ENCODE peak calls at places on chromosome 2, in seven cellular contexts. M is HCT116, L is HepG2, T is K562, B is SK-N-SH, X is H1, Z is GM12878. V is an unnamed sample.

GRCh38 chr2:239151201-239152131 is 249.4 kb downstream of the HDAC4 start:
- DNase-seq in L (no peak), T (no peak), B (no peak), Z (no peak), M (no peak), X (no peak), V (no peak)

GRCh38 chr2:179981085-179981484 is 26.0 kb downstream of the CWC22 start:
- DNase-seq in X (no peak), M (no peak), B (no peak), Z (no peak), T (no peak), L (no peak), V (no peak)

GRCh38 chr2:187842978-187843847 is 289.0 kb upstream of the TFPI start:
- DNase-seq in T (peak), M (peak), B (peak), L (peak), Z (no peak), X (no peak), V (peak)

GRCh38 chr2:97718942-97719341 is 5.6 kb downstream of the ZAP70 start:
- DNase-seq in X (no peak), T (no peak), M (no peak), B (no peak), L (no peak), Z (no peak), V (no peak)

GRCh38 chr2:44972771-44973535 is 31.5 kb downstream of the SIX3 start:
- DNase-seq in M (no peak), T (no peak), X (no peak), Z (no peak), B (no peak), L (no peak), V (no peak)

GRCh38 chr2:168802825-168803726 is 639 bp downstream of the NOSTRIN start:
- DNase-seq in M (no peak), X (no peak), T (peak), L (no peak), Z (no peak), B (no peak), V (peak)

GRCh38 chr2:10635430-10635829 is 54.3 kb downstream of the NOL10 start:
- DNase-seq in T (no peak), Z (no peak), M (no peak), X (no peak), B (no peak), L (no peak), V (no peak)

GRCh38 chr2:58939388-58939787 is 698.3 kb upstream of the FANCL start:
- DNase-seq in B (no peak), Z (no peak), M (no peak), L (no peak), T (no peak), X (no peak), V (no peak)

GRCh38 chr2:28643911-28644334 is 107.7 kb upstream of the PPP1CB start:
- DNase-seq in L (no peak), X (no peak), T (no peak), Z (no peak), M (no peak), B (peak), V (no peak)

GRCh38 chr2:229543176-229543873 is 171.0 kb downstream of the DNER start:
- DNase-seq in M (no peak), T (no peak), L (no peak), Z (no peak), B (no peak), X (no peak), V (no peak)

GRCh38 chr2:177298191-177298590 is 33.7 kb upstream of the NFE2L2 start:
- DNase-seq in L (no peak), B (no peak), M (no peak), T (no peak), Z (no peak), X (no peak), V (no peak)

GRCh38 chr2:188870289-188870688 is 103.9 kb upstream of the COL3A1 start:
- DNase-seq in B (no peak), X (no peak), T (no peak), Z (no peak), M (no peak), L (no peak), V (no peak)

GRCh38 chr2:56234241-56234640 is 50.5 kb downstream of the CCDC85A start:
- DNase-seq in T (no peak), X (no peak), M (no peak), Z (no peak), L (no peak), B (no peak), V (no peak)

GRCh38 chr2:40360652-40361051 is 91.2 kb downstream of the SLC8A1 start:
- DNase-seq in M (no peak), L (no peak), X (no peak), Z (no peak), T (no peak), B (no peak), V (no peak)

GRCh38 chr2:218265626-218266025 is 4.3 kb downstream of the AAMP start:
- DNase-seq in X (no peak), Z (no peak), T (no peak), L (no peak), B (no peak), M (no peak), V (no peak)

GRCh38 chr2:218261424-218262273 is 834 bp downstream of the GPBAR1 start:
- DNase-seq in M (no peak), T (no peak), X (no peak), Z (no peak), B (no peak), L (no peak), V (no peak)

GRCh38 chr2:218262631-218263586 is 2.1 kb downstream of the GPBAR1 start:
- DNase-seq in M (no peak), X (no peak), Z (no peak), T (no peak), L (no peak), B (no peak), V (no peak)

GRCh38 chr2:218264773-218265601 is 4.2 kb downstream of the GPBAR1 start:
- DNase-seq in Z (no peak), M (no peak), B (no peak), X (no peak), L (peak), T (no peak), V (no peak)

GRCh38 chr2:218263817-218264611 is 3.2 kb downstream of the GPBAR1 start:
- DNase-seq in X (no peak), B (no peak), Z (no peak), M (no peak), T (no peak), L (no peak), V (no peak)
- TF ChIP-seq JUND in X (no peak), B (no peak), Z (no peak), M (no peak), T (no peak), L (no peak), V (no peak)

GRCh38 chr2:134621939-134622705 is 96.7 kb downstream of the TMEM163 start:
- DNase-seq in X (no peak), L (no peak), T (no peak), B (no peak), Z (no peak), M (no peak), V (no peak)
- TF ChIP-seq JUND in X (no peak), L (no peak), T (no peak), B (no peak), Z (no peak), M (no peak), V (no peak)

DNA sequence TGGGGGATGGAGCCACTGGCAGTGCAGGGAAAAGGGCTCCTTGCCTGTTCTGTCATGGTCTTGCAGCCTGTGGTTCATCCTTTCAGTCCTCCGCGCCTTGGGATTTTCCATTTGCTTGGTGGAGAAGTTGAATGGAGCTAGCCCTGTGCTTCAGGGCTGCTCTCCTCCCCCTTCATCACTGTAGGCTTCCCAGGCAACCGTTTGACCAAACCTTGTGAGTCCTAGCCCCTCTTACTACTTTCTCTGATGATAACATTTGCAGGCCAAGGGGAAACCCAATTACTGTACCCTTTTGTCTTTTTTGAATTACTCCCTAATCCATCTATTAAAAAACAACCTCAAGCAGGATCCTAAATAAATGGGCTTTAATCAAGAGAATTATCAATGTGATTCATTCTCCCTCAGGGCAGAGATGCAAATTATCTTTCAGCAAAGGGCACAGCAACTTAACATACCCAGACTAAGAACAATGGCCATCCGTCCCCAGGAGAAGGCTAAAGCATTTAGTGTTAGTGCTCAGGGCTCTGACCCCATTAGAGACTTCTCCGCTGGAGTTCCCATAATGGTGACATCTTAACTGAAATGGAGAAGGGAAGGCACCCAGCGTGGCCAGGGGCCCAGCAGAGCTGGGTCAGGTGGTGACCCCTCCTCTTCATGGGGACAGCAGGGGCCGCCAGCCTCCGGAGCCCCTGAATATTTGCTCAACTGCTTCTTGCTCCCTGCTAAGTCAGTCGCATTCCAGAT is 40.7 kb downstream of the RHOB start:
- DNase-seq in Z (no peak), M (no peak), L (no peak), X (peak), B (peak), T (no peak), V (no peak)
- TF ChIP-seq JUND in Z (no peak), M (no peak), L (no peak), X (no peak), B (no peak), T (no peak), V (no peak)

GRCh38 chr2:219969508-219969907 is 342.1 kb downstream of the SLC4A3 start:
- DNase-seq in B (no peak), X (no peak), T (no peak), L (no peak), M (no peak), Z (no peak), V (no peak)
- TF ChIP-seq JUND in B (no peak), X (no peak), T (no peak), L (no peak), M (no peak), Z (no peak), V (no peak)

GRCh38 chr2:12192762-12193161 is 446.3 kb downstream of the LPIN1 start:
- DNase-seq in L (no peak), M (no peak), X (no peak), Z (no peak), T (no peak), B (no peak), V (no peak)
- TF ChIP-seq JUND in L (no peak), M (no peak), X (no peak), Z (no peak), T (no peak), B (no peak), V (no peak)

GRCh38 chr2:147525724-147526489 is 318.9 kb upstream of the ACVR2A start:
- DNase-seq in B (no peak), M (no peak), L (no peak), Z (no peak), T (no peak), X (no peak), V (peak)
- TF ChIP-seq JUND in B (no peak), M (no peak), L (no peak), Z (no peak), T (no peak), X (no peak), V (no peak)

DNA sequence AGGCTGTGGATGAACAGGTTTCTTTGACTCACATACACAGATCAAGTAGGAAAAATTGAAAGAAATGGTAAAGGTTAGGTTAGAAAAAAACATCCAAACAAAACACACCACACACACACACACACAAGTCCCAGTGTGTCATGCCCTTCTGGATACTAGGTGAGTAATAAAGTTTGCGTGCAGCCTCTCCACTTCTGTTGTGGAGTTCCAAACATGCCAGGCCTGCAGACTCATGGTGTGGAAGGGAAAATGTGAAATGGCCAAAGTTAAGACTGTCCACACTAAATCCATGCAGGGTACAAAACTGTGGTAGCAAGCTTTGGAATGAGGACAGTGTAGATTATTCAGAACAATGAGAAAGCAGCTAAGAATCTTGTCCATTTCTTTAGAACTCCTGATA is 114.6 kb downstream of the IKZF2 start:
- DNase-seq in X (no peak), T (no peak), L (no peak), M (no peak), B (no peak), Z (no peak), V (no peak)
- TF ChIP-seq JUND in X (no peak), T (no peak), L (no peak), M (no peak), B (no peak), Z (no peak), V (no peak)

DNA sequence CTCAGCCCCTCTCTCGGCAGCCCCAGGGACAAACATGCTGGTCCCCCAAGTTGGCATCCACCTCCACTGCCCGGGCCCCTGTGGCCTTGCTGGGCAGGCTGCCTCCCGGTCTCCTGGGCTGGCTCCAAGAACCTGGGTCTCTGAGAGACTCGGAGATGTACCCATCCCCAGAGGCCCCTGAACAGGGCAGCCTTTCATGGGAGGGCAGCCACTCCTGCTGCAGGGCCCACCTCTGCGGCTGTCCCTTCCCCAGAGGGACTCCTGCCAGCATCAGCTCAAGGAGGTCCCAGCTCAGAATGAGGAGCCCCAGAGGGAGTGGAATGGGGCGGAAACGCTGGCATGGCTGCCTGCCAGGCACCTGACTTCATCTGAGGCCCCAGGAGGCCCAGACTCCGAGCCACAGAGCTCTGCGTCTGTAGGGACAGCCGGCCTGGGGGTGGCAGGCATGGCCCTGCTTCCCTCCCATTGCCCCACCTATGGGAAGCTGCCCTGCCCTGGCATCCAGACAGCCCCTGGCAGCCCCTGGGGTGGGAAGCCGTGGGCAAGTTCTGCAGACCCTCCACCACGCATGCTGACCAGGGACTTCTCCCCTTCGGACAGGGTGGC is 857 bp upstream of the CROCC2 start:
- DNase-seq in T (no peak), X (no peak), B (no peak), M (no peak), Z (no peak), L (no peak), V (no peak)
- TF ChIP-seq JUND in T (no peak), X (no peak), B (no peak), M (no peak), Z (no peak), L (no peak), V (no peak)

GRCh38 chr2:72573232-72573631 is 252.6 kb downstream of the EXOC6B start:
- DNase-seq in X (no peak), M (no peak), B (no peak), L (no peak), T (no peak), Z (no peak), V (no peak)

GRCh38 chr2:72572501-72572900 is 253.3 kb downstream of the EXOC6B start:
- DNase-seq in T (no peak), B (no peak), L (no peak), M (no peak), Z (no peak), X (no peak), V (no peak)

GRCh38 chr2:72574886-72575285 is 250.9 kb downstream of the EXOC6B start:
- DNase-seq in X (no peak), L (peak), M (no peak), Z (no peak), B (no peak), T (no peak), V (peak)

DNA sequence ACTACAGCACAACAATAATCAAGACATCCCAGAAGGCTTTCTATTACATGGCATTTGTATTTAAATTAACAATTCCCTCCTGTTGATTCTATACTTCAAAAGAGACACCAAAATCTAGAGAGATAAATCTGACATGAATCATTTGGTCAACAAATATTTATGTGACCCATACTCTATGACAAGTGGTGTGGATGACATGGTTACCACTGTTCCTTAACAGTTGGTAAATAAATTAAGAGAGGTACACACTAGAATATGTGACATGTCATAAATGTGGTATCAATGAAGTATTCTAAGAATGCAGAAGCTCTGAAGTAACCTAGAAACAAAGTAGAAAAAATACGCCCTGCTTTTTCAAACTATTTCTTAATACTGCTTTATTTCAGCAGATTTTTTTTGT is 255.4 kb downstream of the EXOC6B start:
- DNase-seq in X (no peak), Z (no peak), L (peak), M (no peak), B (no peak), T (no peak), V (no peak)
- TF ChIP-seq JUND in X (no peak), Z (no peak), L (no peak), M (no peak), B (no peak), T (no peak), V (no peak)

DNA sequence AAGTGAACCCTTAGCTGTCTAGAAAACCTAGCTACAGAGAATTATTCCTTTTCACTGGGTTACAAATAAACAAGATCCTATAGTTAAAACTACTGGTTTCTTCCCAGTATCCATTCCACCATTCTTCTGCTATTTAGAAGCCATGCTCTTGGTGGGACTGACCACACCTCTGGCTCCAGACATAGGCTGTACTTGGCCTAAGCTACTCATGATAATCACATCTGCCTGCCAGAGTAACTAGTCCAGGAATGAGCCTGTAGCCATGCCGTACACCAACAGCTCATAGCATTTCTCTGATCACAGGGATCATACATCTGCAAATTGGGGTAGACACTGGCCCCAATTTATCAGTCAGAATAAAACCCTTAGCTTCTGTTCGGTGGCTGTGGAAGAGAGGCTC is 33.7 kb downstream of the NABP1 start:
- DNase-seq in Z (no peak), B (no peak), M (no peak), L (no peak), T (no peak), X (no peak), V (no peak)
- TF ChIP-seq JUND in Z (no peak), B (no peak), M (no peak), L (no peak), T (no peak), X (no peak), V (no peak)

V was measured in T47D.